ENCODE peak calls at places on chromosome 3, in nine cellular contexts. One of them, this sample, is unnamed.

GRCh38 chr3:170012683-170013400 is 25.0 kb upstream of the GPR160 start:
- DNase-seq in K562: no peak
- DNase-seq in left ventricle myocardium inferior: no peak
- DNase-seq in neuronal stem cell: no peak
- DNase-seq in pancreas: no peak
- DNase-seq in transverse colon: no peak
- DNase-seq in neural progenitor cell: no peak
- DNase-seq in fibroblast of lung: no peak
- DNase-seq in right lobe of liver: no peak
- DNase-seq in this sample: no peak

GRCh38 chr3:15454965-15455364 is 27.6 kb downstream of the EAF1 start:
- DNase-seq in neural progenitor cell: no peak
- DNase-seq in fibroblast of lung: no peak
- DNase-seq in K562: no peak
- DNase-seq in transverse colon: no peak
- DNase-seq in neuronal stem cell: no peak
- DNase-seq in pancreas: no peak
- DNase-seq in right lobe of liver: no peak
- DNase-seq in left ventricle myocardium inferior: no peak
- DNase-seq in this sample: no peak

GRCh38 chr3:42914771-42915515 is 9.0 kb downstream of the ZNF662 start:
- DNase-seq in neural progenitor cell: peak; percentile 3
- DNase-seq in transverse colon: no peak
- DNase-seq in left ventricle myocardium inferior: no peak
- DNase-seq in fibroblast of lung: no peak
- DNase-seq in right lobe of liver: no peak
- DNase-seq in pancreas: no peak
- DNase-seq in K562: no peak
- DNase-seq in neuronal stem cell: no peak
- DNase-seq in this sample: no peak

GRCh38 chr3:186340211-186340610 is 21.8 kb downstream of the DGKG start:
- DNase-seq in left ventricle myocardium inferior: no peak
- DNase-seq in K562: no peak
- DNase-seq in right lobe of liver: no peak
- DNase-seq in neural progenitor cell: no peak
- DNase-seq in pancreas: no peak
- DNase-seq in fibroblast of lung: peak; percentile 57
- DNase-seq in transverse colon: no peak
- DNase-seq in neuronal stem cell: no peak
- DNase-seq in this sample: no peak

GRCh38 chr3:72306800-72307341 is 521.9 kb upstream of the PROK2 start:
- DNase-seq in fibroblast of lung: peak; percentile 27
- DNase-seq in transverse colon: no peak
- DNase-seq in K562: no peak
- DNase-seq in pancreas: no peak
- DNase-seq in left ventricle myocardium inferior: no peak
- DNase-seq in neuronal stem cell: no peak
- DNase-seq in neural progenitor cell: peak; percentile 41
- DNase-seq in right lobe of liver: peak; percentile 83
- DNase-seq in this sample: no peak

GRCh38 chr3:191399918-191400317 is 61.0 kb upstream of the PYDC2 start:
- DNase-seq in fibroblast of lung: peak; percentile 36
- DNase-seq in neural progenitor cell: no peak
- DNase-seq in pancreas: no peak
- DNase-seq in neuronal stem cell: no peak
- DNase-seq in K562: no peak
- DNase-seq in left ventricle myocardium inferior: no peak
- DNase-seq in right lobe of liver: no peak
- DNase-seq in transverse colon: no peak
- DNase-seq in this sample: no peak

GRCh38 chr3:31008986-31009385 is 114.5 kb upstream of the GADL1 start:
- DNase-seq in neural progenitor cell: no peak
- DNase-seq in K562: no peak
- DNase-seq in pancreas: no peak
- DNase-seq in left ventricle myocardium inferior: no peak
- DNase-seq in right lobe of liver: no peak
- DNase-seq in neuronal stem cell: no peak
- DNase-seq in fibroblast of lung: peak; percentile 75
- DNase-seq in transverse colon: no peak
- DNase-seq in this sample: no peak

GRCh38 chr3:10319804-10320203 is 1.1 kb downstream of the SEC13 start:
- DNase-seq in left ventricle myocardium inferior: no peak
- DNase-seq in pancreas: no peak
- DNase-seq in neural progenitor cell: no peak
- DNase-seq in right lobe of liver: no peak
- DNase-seq in fibroblast of lung: peak; percentile 50
- DNase-seq in transverse colon: no peak
- DNase-seq in neuronal stem cell: no peak
- DNase-seq in K562: no peak
- DNase-seq in this sample: no peak

GRCh38 chr3:71489315-71489761 is 94.2 kb downstream of the FOXP1 start:
- DNase-seq in left ventricle myocardium inferior: no peak
- DNase-seq in transverse colon: no peak
- DNase-seq in right lobe of liver: no peak
- DNase-seq in neural progenitor cell: no peak
- DNase-seq in neuronal stem cell: no peak
- DNase-seq in K562: no peak
- DNase-seq in pancreas: no peak
- DNase-seq in fibroblast of lung: no peak
- DNase-seq in this sample: peak; percentile 87

GRCh38 chr3:51930439-51930838 is 11.3 kb downstream of the RRP9 start:
- DNase-seq in pancreas: no peak
- DNase-seq in neuronal stem cell: no peak
- DNase-seq in transverse colon: no peak
- DNase-seq in K562: no peak
- DNase-seq in neural progenitor cell: no peak
- DNase-seq in right lobe of liver: no peak
- DNase-seq in fibroblast of lung: no peak
- DNase-seq in left ventricle myocardium inferior: no peak
- DNase-seq in this sample: no peak

GRCh38 chr3:10837849-10838248 is 21.8 kb downstream of the SLC6A11 start:
- DNase-seq in left ventricle myocardium inferior: no peak
- DNase-seq in pancreas: no peak
- DNase-seq in K562: no peak
- DNase-seq in transverse colon: no peak
- DNase-seq in neuronal stem cell: no peak
- DNase-seq in fibroblast of lung: no peak
- DNase-seq in right lobe of liver: no peak
- DNase-seq in neural progenitor cell: no peak
- DNase-seq in this sample: no peak

GRCh38 chr3:66453525-66454463 is 47.0 kb downstream of the LRIG1 start:
- DNase-seq in K562: no peak
- DNase-seq in transverse colon: no peak
- DNase-seq in fibroblast of lung: no peak
- DNase-seq in right lobe of liver: no peak
- DNase-seq in left ventricle myocardium inferior: no peak
- DNase-seq in neuronal stem cell: no peak
- DNase-seq in pancreas: no peak
- DNase-seq in neural progenitor cell: peak; percentile 45
- DNase-seq in this sample: no peak

GRCh38 chr3:72189344-72189743 is 404.4 kb upstream of the PROK2 start:
- DNase-seq in K562: peak; percentile 39
- DNase-seq in pancreas: no peak
- DNase-seq in neuronal stem cell: no peak
- DNase-seq in right lobe of liver: no peak
- DNase-seq in fibroblast of lung: no peak
- DNase-seq in neural progenitor cell: no peak
- DNase-seq in transverse colon: no peak
- DNase-seq in left ventricle myocardium inferior: no peak
- DNase-seq in this sample: peak; percentile 26

GRCh38 chr3:178295257-178295912 is 240.9 kb upstream of the KCNMB2 start:
- DNase-seq in neural progenitor cell: no peak
- DNase-seq in transverse colon: no peak
- DNase-seq in K562: no peak
- DNase-seq in fibroblast of lung: peak; percentile 85
- DNase-seq in neuronal stem cell: no peak
- DNase-seq in pancreas: no peak
- DNase-seq in right lobe of liver: no peak
- DNase-seq in left ventricle myocardium inferior: no peak
- DNase-seq in this sample: no peak

GRCh38 chr3:36944641-36945270 is at the start of gene TRANK1:
- DNase-seq in neural progenitor cell: peak; percentile 56
- DNase-seq in transverse colon: peak; percentile 71
- DNase-seq in K562: no peak
- DNase-seq in left ventricle myocardium inferior: peak; percentile 63
- DNase-seq in right lobe of liver: peak; percentile 83
- DNase-seq in fibroblast of lung: peak; percentile 59
- DNase-seq in neuronal stem cell: no peak
- DNase-seq in pancreas: peak; percentile 76
- DNase-seq in this sample: peak; percentile 86

GRCh38 chr3:177760803-177761202 is 563.5 kb upstream of the TBL1XR1 start:
- DNase-seq in neural progenitor cell: no peak
- DNase-seq in K562: no peak
- DNase-seq in neuronal stem cell: no peak
- DNase-seq in fibroblast of lung: peak; percentile 88
- DNase-seq in right lobe of liver: no peak
- DNase-seq in pancreas: no peak
- DNase-seq in left ventricle myocardium inferior: no peak
- DNase-seq in transverse colon: no peak
- DNase-seq in this sample: no peak

GRCh38 chr3:63976166-63976861 is 47.0 kb downstream of the PSMD6 start:
- DNase-seq in neuronal stem cell: no peak
- DNase-seq in right lobe of liver: no peak
- DNase-seq in neural progenitor cell: no peak
- DNase-seq in left ventricle myocardium inferior: no peak
- DNase-seq in fibroblast of lung: peak; percentile 94
- DNase-seq in pancreas: no peak
- DNase-seq in K562: no peak
- DNase-seq in transverse colon: no peak
- DNase-seq in this sample: no peak

GRCh38 chr3:72043212-72044133 is 258.5 kb upstream of the PROK2 start:
- DNase-seq in K562: no peak
- DNase-seq in neural progenitor cell: no peak
- DNase-seq in transverse colon: no peak
- DNase-seq in left ventricle myocardium inferior: no peak
- DNase-seq in right lobe of liver: no peak
- DNase-seq in pancreas: no peak
- DNase-seq in neuronal stem cell: no peak
- DNase-seq in fibroblast of lung: no peak
- DNase-seq in this sample: no peak

GRCh38 chr3:58586776-58587192 is 9.6 kb upstream of the FAM107A start:
- DNase-seq in neuronal stem cell: no peak
- DNase-seq in right lobe of liver: no peak
- DNase-seq in pancreas: no peak
- DNase-seq in fibroblast of lung: no peak
- DNase-seq in K562: no peak
- DNase-seq in transverse colon: no peak
- DNase-seq in neural progenitor cell: peak; percentile 59
- DNase-seq in left ventricle myocardium inferior: no peak
- DNase-seq in this sample: no peak

GRCh38 chr3:56933803-56934202 is 126.7 kb upstream of the SPATA12 start:
- DNase-seq in neural progenitor cell: no peak
- DNase-seq in pancreas: no peak
- DNase-seq in neuronal stem cell: no peak
- DNase-seq in transverse colon: no peak
- DNase-seq in fibroblast of lung: no peak
- DNase-seq in K562: no peak
- DNase-seq in left ventricle myocardium inferior: no peak
- DNase-seq in right lobe of liver: no peak
- DNase-seq in this sample: no peak

DNA sequence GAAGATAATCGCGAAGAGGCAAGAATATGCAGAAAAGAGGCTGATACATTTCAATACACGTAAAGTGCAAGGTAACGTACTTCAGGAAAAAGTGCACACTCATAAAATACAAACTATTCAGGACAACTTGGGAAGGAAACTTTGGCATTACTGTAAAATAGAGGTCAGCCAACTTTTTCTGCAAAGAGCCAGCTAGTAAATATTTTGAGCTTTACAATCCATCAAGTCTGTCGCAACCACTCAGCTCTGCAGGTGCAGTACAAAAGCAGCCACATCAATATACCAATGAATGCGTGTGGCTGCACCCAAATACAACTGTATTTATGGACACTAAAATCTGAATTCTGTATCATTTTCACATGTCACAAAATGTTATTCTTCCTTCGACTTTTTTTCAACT is 51.6 kb upstream of the THUMPD3 start:
- DNase-seq in pancreas: no peak
- DNase-seq in left ventricle myocardium inferior: no peak
- DNase-seq in fibroblast of lung: peak; percentile 41
- DNase-seq in neural progenitor cell: no peak
- DNase-seq in right lobe of liver: no peak
- DNase-seq in K562: no peak
- DNase-seq in neuronal stem cell: no peak
- DNase-seq in transverse colon: no peak
- DNase-seq in this sample: no peak
- H3K4me3 ChIP-seq in pancreas: no peak overlapping the region
- H3K4me3 ChIP-seq in left ventricle myocardium inferior: no peak overlapping the region
- H3K4me3 ChIP-seq in fibroblast of lung: no peak overlapping the region
- H3K4me3 ChIP-seq in neural progenitor cell: no peak overlapping the region
- H3K4me3 ChIP-seq in right lobe of liver: no peak overlapping the region
- H3K4me3 ChIP-seq in K562: no peak overlapping the region
- H3K4me3 ChIP-seq in neuronal stem cell: no peak overlapping the region
- H3K4me3 ChIP-seq in transverse colon: no peak overlapping the region
- H3K4me3 ChIP-seq in this sample: no peak overlapping the region

GRCh38 chr3:111548756-111549155 is 6.8 kb downstream of the CD96 start:
- DNase-seq in neuronal stem cell: no peak
- DNase-seq in K562: no peak
- DNase-seq in fibroblast of lung: no peak
- DNase-seq in right lobe of liver: no peak
- DNase-seq in left ventricle myocardium inferior: no peak
- DNase-seq in neural progenitor cell: no peak
- DNase-seq in transverse colon: no peak
- DNase-seq in pancreas: no peak
- DNase-seq in this sample: no peak
- H3K27ac ChIP-seq in neuronal stem cell: no peak overlapping the region
- H3K27ac ChIP-seq in K562: no peak overlapping the region
- H3K27ac ChIP-seq in fibroblast of lung: no peak overlapping the region
- H3K27ac ChIP-seq in right lobe of liver: no peak overlapping the region
- H3K27ac ChIP-seq in left ventricle myocardium inferior: no peak overlapping the region
- H3K27ac ChIP-seq in neural progenitor cell: no peak overlapping the region
- H3K27ac ChIP-seq in transverse colon: no peak overlapping the region
- H3K27ac ChIP-seq in pancreas: no peak overlapping the region
- H3K27ac ChIP-seq in this sample: peak overlapping the region; percentile 88

GRCh38 chr3:192896208-192896607 is 21.4 kb downstream of the MB21D2 start:
- DNase-seq in left ventricle myocardium inferior: no peak
- DNase-seq in K562: no peak
- DNase-seq in right lobe of liver: no peak
- DNase-seq in neural progenitor cell: no peak
- DNase-seq in neuronal stem cell: no peak
- DNase-seq in fibroblast of lung: no peak
- DNase-seq in transverse colon: no peak
- DNase-seq in pancreas: no peak
- DNase-seq in this sample: no peak
- H3K4me1 ChIP-seq in left ventricle myocardium inferior: peaks cover 13% of the 10 kb centered on the region
- H3K4me1 ChIP-seq in K562: no peaks in the 10 kb centered on the region
- H3K4me1 ChIP-seq in right lobe of liver: no peaks in the 10 kb centered on the region
- H3K4me1 ChIP-seq in neural progenitor cell: peaks cover 5% of the 10 kb centered on the region
- H3K4me1 ChIP-seq in neuronal stem cell: peaks cover 2% of the 10 kb centered on the region
- H3K4me1 ChIP-seq in fibroblast of lung: peaks cover 8% of the 10 kb centered on the region
- H3K4me1 ChIP-seq in transverse colon: no peaks in the 10 kb centered on the region
- H3K4me1 ChIP-seq in pancreas: no peaks in the 10 kb centered on the region
- H3K4me1 ChIP-seq in this sample: peaks cover 51% of the 10 kb centered on the region

DNA sequence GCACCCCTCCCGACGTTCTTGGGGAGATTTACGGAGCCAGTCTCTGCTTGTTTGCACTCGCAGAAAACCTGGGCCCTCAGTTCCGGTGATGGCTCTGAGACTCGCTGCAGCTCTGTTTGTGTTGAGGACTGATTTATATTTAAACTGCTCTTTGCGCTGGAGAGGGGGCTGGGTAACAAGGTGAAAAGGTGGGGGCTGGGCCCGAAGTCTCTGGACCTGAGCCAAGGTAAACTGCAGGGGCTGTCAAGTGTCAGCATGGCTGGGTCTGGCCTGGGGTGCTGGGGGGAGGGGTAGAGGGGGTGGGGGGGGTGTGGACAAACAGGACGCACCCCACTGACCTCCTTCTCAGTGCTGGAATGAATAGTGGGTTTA is 643 bp upstream of the SLCO2A1 start:
- DNase-seq in transverse colon: no peak
- DNase-seq in pancreas: no peak
- DNase-seq in K562: no peak
- DNase-seq in left ventricle myocardium inferior: no peak
- DNase-seq in neuronal stem cell: no peak
- DNase-seq in right lobe of liver: no peak
- DNase-seq in neural progenitor cell: peak; percentile 16
- DNase-seq in fibroblast of lung: no peak
- DNase-seq in this sample: no peak
- H3K4me3 ChIP-seq in transverse colon: no peak overlapping the region
- H3K4me3 ChIP-seq in pancreas: peak overlapping the region; percentile 46
- H3K4me3 ChIP-seq in K562: no peak overlapping the region
- H3K4me3 ChIP-seq in left ventricle myocardium inferior: peak overlapping the region; percentile 76
- H3K4me3 ChIP-seq in neuronal stem cell: no peak overlapping the region
- H3K4me3 ChIP-seq in right lobe of liver: no peak overlapping the region
- H3K4me3 ChIP-seq in neural progenitor cell: peak overlapping the region; percentile 70
- H3K4me3 ChIP-seq in fibroblast of lung: no peak overlapping the region
- H3K4me3 ChIP-seq in this sample: no peak overlapping the region